ENCODE peak calls at places on chromosomes 5 and 9, in six cellular contexts. One of them, this sample, is unnamed.

GRCh38 chr5:95664204-95664786 is 17.7 kb downstream of the RFESD start:
- DNase-seq in adipocyte: peak
- DNase-seq in Karpas-422: peak
- DNase-seq in HEK293T: no peak
- DNase-seq in H54: no peak
- DNase-seq in HFF-Myc: no peak
- DNase-seq in this sample: no peak

GRCh38 chr9:134707031-134707680 is 65.6 kb downstream of the COL5A1 start:
- DNase-seq in HFF-Myc: peak
- DNase-seq in H54: no peak
- DNase-seq in HEK293T: peak
- DNase-seq in Karpas-422: no peak
- DNase-seq in adipocyte: peak
- DNase-seq in this sample: peak

GRCh38 chr5:75037106-75037505 is 15.3 kb downstream of the GCNT4 start:
- DNase-seq in HFF-Myc: peak
- DNase-seq in H54: peak
- DNase-seq in Karpas-422: no peak
- DNase-seq in HEK293T: peak
- DNase-seq in adipocyte: peak
- DNase-seq in this sample: peak

GRCh38 chr9:114501786-114502682 is 3.2 kb downstream of the WHRN start:
- DNase-seq in adipocyte: peak
- DNase-seq in HEK293T: peak
- DNase-seq in Karpas-422: no peak
- DNase-seq in H54: peak
- DNase-seq in HFF-Myc: no peak
- DNase-seq in this sample: no peak

GRCh38 chr9:87713278-87713989 is 12.5 kb upstream of the CTSL start:
- DNase-seq in Karpas-422: no peak
- DNase-seq in H54: peak
- DNase-seq in HFF-Myc: peak
- DNase-seq in adipocyte: peak
- DNase-seq in HEK293T: peak
- DNase-seq in this sample: peak

GRCh38 chr5:26329562-26330189 is 708.7 kb downstream of the CDH9 start:
- DNase-seq in HEK293T: peak
- DNase-seq in HFF-Myc: no peak
- DNase-seq in H54: peak
- DNase-seq in Karpas-422: no peak
- DNase-seq in adipocyte: peak
- DNase-seq in this sample: no peak

GRCh38 chr5:68335075-68335474 is 119.5 kb downstream of the PIK3R1 start:
- DNase-seq in H54: no peak
- DNase-seq in HFF-Myc: no peak
- DNase-seq in Karpas-422: no peak
- DNase-seq in HEK293T: no peak
- DNase-seq in adipocyte: no peak
- DNase-seq in this sample: no peak

GRCh38 chr5:28414619-28415018 is 1376.2 kb upstream of the CDH9 start:
- DNase-seq in adipocyte: no peak
- DNase-seq in H54: no peak
- DNase-seq in Karpas-422: no peak
- DNase-seq in HEK293T: no peak
- DNase-seq in HFF-Myc: no peak
- DNase-seq in this sample: no peak

GRCh38 chr9:1458503-1458902 is 408.3 kb downstream of the DMRT2 start:
- DNase-seq in Karpas-422: no peak
- DNase-seq in adipocyte: no peak
- DNase-seq in H54: peak
- DNase-seq in HEK293T: no peak
- DNase-seq in HFF-Myc: peak
- DNase-seq in this sample: no peak

GRCh38 chr9:83199240-83199639 is 136.3 kb upstream of the RASEF start:
- DNase-seq in H54: peak
- DNase-seq in adipocyte: peak
- DNase-seq in Karpas-422: peak
- DNase-seq in HFF-Myc: no peak
- DNase-seq in HEK293T: peak
- DNase-seq in this sample: no peak

GRCh38 chr9:124257865-124258764 is at the start of gene NEK6:
- DNase-seq in HFF-Myc: no peak
- DNase-seq in H54: peak
- DNase-seq in adipocyte: peak
- DNase-seq in Karpas-422: peak
- DNase-seq in HEK293T: peak
- DNase-seq in this sample: no peak

GRCh38 chr5:25190521-25191000 is 545.8 kb upstream of the CDH10 start:
- DNase-seq in H54: no peak
- DNase-seq in adipocyte: no peak
- DNase-seq in Karpas-422: no peak
- DNase-seq in HEK293T: no peak
- DNase-seq in HFF-Myc: no peak
- DNase-seq in this sample: no peak

GRCh38 chr5:168152660-168153059 is 138.8 kb upstream of the WWC1 start:
- DNase-seq in H54: no peak
- DNase-seq in Karpas-422: no peak
- DNase-seq in HEK293T: no peak
- DNase-seq in adipocyte: no peak
- DNase-seq in HFF-Myc: no peak
- DNase-seq in this sample: no peak

GRCh38 chr9:16131269-16131668 is 578.4 kb downstream of the CCDC171 start:
- DNase-seq in HEK293T: peak
- DNase-seq in adipocyte: no peak
- DNase-seq in HFF-Myc: no peak
- DNase-seq in H54: no peak
- DNase-seq in Karpas-422: no peak
- DNase-seq in this sample: no peak

GRCh38 chr5:54656261-54656728 is 138.7 kb downstream of the SNX18 start:
- DNase-seq in HEK293T: no peak
- DNase-seq in H54: no peak
- DNase-seq in HFF-Myc: no peak
- DNase-seq in Karpas-422: no peak
- DNase-seq in adipocyte: no peak
- DNase-seq in this sample: no peak

GRCh38 chr5:90226433-90227099 is 183.0 kb downstream of the CETN3 start:
- DNase-seq in adipocyte: no peak
- DNase-seq in HEK293T: no peak
- DNase-seq in Karpas-422: no peak
- DNase-seq in H54: no peak
- DNase-seq in HFF-Myc: no peak
- DNase-seq in this sample: no peak

GRCh38 chr9:37197158-37198033 is 77.0 kb downstream of the ZCCHC7 start:
- DNase-seq in HEK293T: no peak
- DNase-seq in Karpas-422: peak
- DNase-seq in HFF-Myc: no peak
- DNase-seq in adipocyte: peak
- DNase-seq in H54: no peak
- DNase-seq in this sample: no peak